ENCODE peak calls at places on chromosomes 1 and 21, in six cellular contexts. One of them, this sample, is unnamed. For H3K27me3, the result is how much of the 10 kb centered on the place peaks cover.

GRCh38 chr1:155888481-155888880 is 22.7 kb downstream of the RIT1 start:
- DNase-seq in body of pancreas: no peak
- DNase-seq in CD8-positive, alpha-beta memory T cell: no peak
- DNase-seq in endothelial cell of umbilical vein: no peak
- DNase-seq in CD8-positive, alpha-beta T cell: no peak
- DNase-seq in dorsolateral prefrontal cortex: no peak
- DNase-seq in this sample: no peak

GRCh38 chr1:94617139-94617805 is 75.7 kb upstream of the F3 start:
- DNase-seq in body of pancreas: no peak
- DNase-seq in CD8-positive, alpha-beta memory T cell: no peak
- DNase-seq in endothelial cell of umbilical vein: no peak
- DNase-seq in CD8-positive, alpha-beta T cell: no peak
- DNase-seq in dorsolateral prefrontal cortex: no peak
- DNase-seq in this sample: no peak

GRCh38 chr1:11908139-11909021 is 17.8 kb downstream of the KIAA2013 start:
- DNase-seq in body of pancreas: peak
- DNase-seq in CD8-positive, alpha-beta memory T cell: peak
- DNase-seq in endothelial cell of umbilical vein: peak
- DNase-seq in CD8-positive, alpha-beta T cell: peak
- DNase-seq in dorsolateral prefrontal cortex: peak
- DNase-seq in this sample: peak

GRCh38 chr21:43367296-43367695 is 59.6 kb downstream of the SIK1 start:
- DNase-seq in body of pancreas: no peak
- DNase-seq in CD8-positive, alpha-beta memory T cell: no peak
- DNase-seq in endothelial cell of umbilical vein: no peak
- DNase-seq in CD8-positive, alpha-beta T cell: no peak
- DNase-seq in dorsolateral prefrontal cortex: no peak
- DNase-seq in this sample: no peak

GRCh38 chr21:38819719-38820147 is 14.0 kb downstream of the ETS2 start:
- DNase-seq in body of pancreas: no peak
- DNase-seq in CD8-positive, alpha-beta memory T cell: no peak
- DNase-seq in endothelial cell of umbilical vein: no peak
- DNase-seq in CD8-positive, alpha-beta T cell: no peak
- DNase-seq in dorsolateral prefrontal cortex: no peak
- DNase-seq in this sample: no peak

GRCh38 chr1:147080671-147081394 is 91.4 kb downstream of the PRKAB2 start:
- DNase-seq in body of pancreas: no peak
- DNase-seq in CD8-positive, alpha-beta memory T cell: no peak
- DNase-seq in endothelial cell of umbilical vein: no peak
- DNase-seq in CD8-positive, alpha-beta T cell: no peak
- DNase-seq in dorsolateral prefrontal cortex: no peak
- DNase-seq in this sample: no peak

GRCh38 chr1:100760511-100760910 is 41.0 kb downstream of the VCAM1 start:
- DNase-seq in body of pancreas: no peak
- DNase-seq in CD8-positive, alpha-beta memory T cell: no peak
- DNase-seq in endothelial cell of umbilical vein: no peak
- DNase-seq in CD8-positive, alpha-beta T cell: no peak
- DNase-seq in dorsolateral prefrontal cortex: no peak
- DNase-seq in this sample: peak

GRCh38 chr1:94316836-94317789 is 79.7 kb upstream of the ARHGAP29 start:
- DNase-seq in body of pancreas: peak
- DNase-seq in CD8-positive, alpha-beta memory T cell: no peak
- DNase-seq in endothelial cell of umbilical vein: peak
- DNase-seq in CD8-positive, alpha-beta T cell: no peak
- DNase-seq in dorsolateral prefrontal cortex: no peak
- DNase-seq in this sample: no peak

GRCh38 chr1:200888349-200888838 is 6.3 kb upstream of the INAVA start:
- DNase-seq in body of pancreas: no peak
- DNase-seq in CD8-positive, alpha-beta memory T cell: peak
- DNase-seq in endothelial cell of umbilical vein: no peak
- DNase-seq in CD8-positive, alpha-beta T cell: peak
- DNase-seq in dorsolateral prefrontal cortex: no peak
- DNase-seq in this sample: no peak

GRCh38 chr1:39659538-39659937 is 12.4 kb downstream of the NT5C1A start:
- DNase-seq in body of pancreas: no peak
- DNase-seq in CD8-positive, alpha-beta memory T cell: no peak
- DNase-seq in endothelial cell of umbilical vein: no peak
- DNase-seq in CD8-positive, alpha-beta T cell: no peak
- DNase-seq in dorsolateral prefrontal cortex: no peak
- DNase-seq in this sample: no peak

GRCh38 chr1:219085082-219085481 is 88.6 kb upstream of the LYPLAL1 start:
- DNase-seq in body of pancreas: no peak
- DNase-seq in CD8-positive, alpha-beta memory T cell: no peak
- DNase-seq in endothelial cell of umbilical vein: no peak
- DNase-seq in CD8-positive, alpha-beta T cell: no peak
- DNase-seq in dorsolateral prefrontal cortex: no peak
- DNase-seq in this sample: peak

GRCh38 chr1:22288593-22289241 is 145.8 kb upstream of the WNT4 start:
- DNase-seq in body of pancreas: no peak
- DNase-seq in CD8-positive, alpha-beta memory T cell: no peak
- DNase-seq in endothelial cell of umbilical vein: no peak
- DNase-seq in CD8-positive, alpha-beta T cell: no peak
- DNase-seq in dorsolateral prefrontal cortex: no peak
- DNase-seq in this sample: no peak

GRCh38 chr1:12166834-12167492 is at the start of gene TNFRSF1B:
- DNase-seq in body of pancreas: peak
- DNase-seq in CD8-positive, alpha-beta memory T cell: peak
- DNase-seq in endothelial cell of umbilical vein: peak
- DNase-seq in CD8-positive, alpha-beta T cell: no peak
- DNase-seq in dorsolateral prefrontal cortex: no peak
- DNase-seq in this sample: peak

GRCh38 chr1:218624051-218624450 is 278.9 kb downstream of the TGFB2 start:
- DNase-seq in body of pancreas: no peak
- DNase-seq in CD8-positive, alpha-beta memory T cell: no peak
- DNase-seq in endothelial cell of umbilical vein: no peak
- DNase-seq in CD8-positive, alpha-beta T cell: no peak
- DNase-seq in dorsolateral prefrontal cortex: no peak
- DNase-seq in this sample: no peak

GRCh38 chr21:41958886-41959563 is 5.2 kb upstream of the C2CD2 start:
- DNase-seq in body of pancreas: no peak
- DNase-seq in CD8-positive, alpha-beta memory T cell: no peak
- DNase-seq in endothelial cell of umbilical vein: peak
- DNase-seq in CD8-positive, alpha-beta T cell: no peak
- DNase-seq in dorsolateral prefrontal cortex: no peak
- DNase-seq in this sample: no peak

GRCh38 chr1:14921057-14921456 is 232.5 kb upstream of the TMEM51 start:
- DNase-seq in body of pancreas: peak
- DNase-seq in CD8-positive, alpha-beta memory T cell: no peak
- DNase-seq in endothelial cell of umbilical vein: no peak
- DNase-seq in CD8-positive, alpha-beta T cell: no peak
- DNase-seq in dorsolateral prefrontal cortex: no peak
- DNase-seq in this sample: no peak

GRCh38 chr21:10430007-10430406 is 91.4 kb upstream of the TPTE start:
- DNase-seq in body of pancreas: no peak
- DNase-seq in CD8-positive, alpha-beta memory T cell: no peak
- DNase-seq in endothelial cell of umbilical vein: no peak
- DNase-seq in CD8-positive, alpha-beta T cell: no peak
- DNase-seq in dorsolateral prefrontal cortex: no peak
- DNase-seq in this sample: no peak

GRCh38 chr21:45594721-45595489 is 48.6 kb upstream of the PCBP3 start:
- DNase-seq in body of pancreas: no peak
- DNase-seq in CD8-positive, alpha-beta memory T cell: no peak
- DNase-seq in endothelial cell of umbilical vein: no peak
- DNase-seq in CD8-positive, alpha-beta T cell: no peak
- DNase-seq in dorsolateral prefrontal cortex: no peak
- DNase-seq in this sample: no peak

GRCh38 chr1:152397474-152397873 is 16.6 kb downstream of the CRNN start:
- DNase-seq in body of pancreas: no peak
- DNase-seq in CD8-positive, alpha-beta memory T cell: no peak
- DNase-seq in endothelial cell of umbilical vein: no peak
- DNase-seq in CD8-positive, alpha-beta T cell: no peak
- DNase-seq in dorsolateral prefrontal cortex: no peak
- DNase-seq in this sample: no peak

GRCh38 chr21:17818158-17819113 is 720 bp downstream of the C21orf91 start:
- DNase-seq in body of pancreas: peak
- DNase-seq in CD8-positive, alpha-beta memory T cell: peak
- DNase-seq in endothelial cell of umbilical vein: peak
- DNase-seq in CD8-positive, alpha-beta T cell: peak
- DNase-seq in dorsolateral prefrontal cortex: no peak
- DNase-seq in this sample: peak

GRCh38 chr1:237664327-237664726 is 226.4 kb downstream of the ZP4 start:
- DNase-seq in body of pancreas: no peak
- DNase-seq in CD8-positive, alpha-beta memory T cell: no peak
- DNase-seq in endothelial cell of umbilical vein: no peak
- DNase-seq in CD8-positive, alpha-beta T cell: no peak
- DNase-seq in dorsolateral prefrontal cortex: no peak
- DNase-seq in this sample: no peak

GRCh38 chr1:186438567-186438966 is 22.3 kb downstream of the PDC start:
- DNase-seq in body of pancreas: no peak
- DNase-seq in CD8-positive, alpha-beta memory T cell: no peak
- DNase-seq in endothelial cell of umbilical vein: no peak
- DNase-seq in CD8-positive, alpha-beta T cell: no peak
- DNase-seq in dorsolateral prefrontal cortex: no peak
- DNase-seq in this sample: no peak

GRCh38 chr1:172630060-172630818 is 28.7 kb upstream of the FASLG start:
- DNase-seq in body of pancreas: no peak
- DNase-seq in CD8-positive, alpha-beta memory T cell: no peak
- DNase-seq in endothelial cell of umbilical vein: no peak
- DNase-seq in CD8-positive, alpha-beta T cell: no peak
- DNase-seq in dorsolateral prefrontal cortex: no peak
- DNase-seq in this sample: peak

GRCh38 chr1:29122987-29123870 is 474 bp downstream of the TMEM200B start:
- DNase-seq in body of pancreas: no peak
- DNase-seq in CD8-positive, alpha-beta memory T cell: peak
- DNase-seq in endothelial cell of umbilical vein: no peak
- DNase-seq in CD8-positive, alpha-beta T cell: no peak
- DNase-seq in dorsolateral prefrontal cortex: no peak
- DNase-seq in this sample: peak

GRCh38 chr1:228351850-228352249 is 54.8 kb downstream of the TRIM11 start:
- DNase-seq in body of pancreas: no peak
- DNase-seq in CD8-positive, alpha-beta memory T cell: no peak
- DNase-seq in endothelial cell of umbilical vein: no peak
- DNase-seq in CD8-positive, alpha-beta T cell: no peak
- DNase-seq in dorsolateral prefrontal cortex: no peak
- DNase-seq in this sample: no peak

DNA sequence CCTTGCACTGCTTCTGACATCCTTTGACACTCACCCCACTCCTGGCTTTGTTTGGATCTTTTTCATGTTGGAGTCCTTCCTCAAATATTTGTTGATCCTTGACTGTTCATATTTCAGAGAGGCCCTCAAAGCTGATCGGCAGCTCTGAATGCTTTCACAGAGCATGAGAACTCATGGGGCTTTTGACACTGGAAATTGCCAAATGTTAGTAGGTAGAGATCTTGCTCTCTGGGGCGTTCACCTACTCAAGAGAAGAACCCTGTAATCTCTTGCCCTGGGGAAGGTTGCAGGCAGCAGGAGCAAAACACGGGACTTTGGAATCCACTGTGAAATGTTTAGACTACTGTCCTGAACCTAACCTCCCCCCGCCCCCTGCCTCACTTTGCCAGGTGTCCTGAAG is 67.4 kb upstream of the STUM start:
- DNase-seq in body of pancreas: no peak
- DNase-seq in CD8-positive, alpha-beta memory T cell: no peak
- DNase-seq in endothelial cell of umbilical vein: no peak
- DNase-seq in CD8-positive, alpha-beta T cell: no peak
- DNase-seq in dorsolateral prefrontal cortex: no peak
- DNase-seq in this sample: no peak
- H3K27me3 ChIP-seq in body of pancreas: under half
- H3K27me3 ChIP-seq in CD8-positive, alpha-beta memory T cell: under half
- H3K27me3 ChIP-seq in endothelial cell of umbilical vein: under half
- H3K27me3 ChIP-seq in CD8-positive, alpha-beta T cell: under half
- H3K27me3 ChIP-seq in dorsolateral prefrontal cortex: under half
- H3K27me3 ChIP-seq in this sample: under half

DNA sequence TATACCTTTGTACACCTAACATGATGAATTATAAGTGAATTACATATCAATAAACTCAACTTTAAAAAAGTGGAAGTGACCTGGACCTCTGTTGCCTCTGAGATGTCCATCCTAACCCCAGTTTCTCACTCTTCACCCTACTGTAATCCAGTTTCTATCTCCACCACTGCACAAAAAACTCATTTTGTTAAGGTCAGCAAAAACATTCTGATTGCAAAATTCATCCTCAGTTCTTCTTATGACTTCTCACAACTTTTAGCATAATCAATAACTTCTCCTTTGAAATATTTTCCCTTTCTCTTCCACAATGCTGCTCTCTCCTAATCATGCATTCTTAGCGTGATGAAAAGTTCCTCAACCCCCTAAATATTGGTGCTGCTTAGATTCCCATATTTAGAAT is 129.8 kb downstream of the CRB1 start:
- DNase-seq in body of pancreas: no peak
- DNase-seq in CD8-positive, alpha-beta memory T cell: no peak
- DNase-seq in endothelial cell of umbilical vein: no peak
- DNase-seq in CD8-positive, alpha-beta T cell: no peak
- DNase-seq in dorsolateral prefrontal cortex: no peak
- DNase-seq in this sample: no peak
- H3K4me3 ChIP-seq in body of pancreas: no peak
- H3K4me3 ChIP-seq in CD8-positive, alpha-beta memory T cell: no peak
- H3K4me3 ChIP-seq in endothelial cell of umbilical vein: no peak
- H3K4me3 ChIP-seq in CD8-positive, alpha-beta T cell: no peak
- H3K4me3 ChIP-seq in dorsolateral prefrontal cortex: no peak
- H3K4me3 ChIP-seq in this sample: no peak

GRCh38 chr1:192512426-192513125 is 63.0 kb upstream of the RGS1 start:
- DNase-seq in body of pancreas: peak
- DNase-seq in CD8-positive, alpha-beta memory T cell: no peak
- DNase-seq in endothelial cell of umbilical vein: peak
- DNase-seq in CD8-positive, alpha-beta T cell: no peak
- DNase-seq in dorsolateral prefrontal cortex: no peak
- DNase-seq in this sample: no peak

GRCh38 chr1:192516776-192517297 is 58.7 kb upstream of the RGS1 start:
- DNase-seq in body of pancreas: peak
- DNase-seq in CD8-positive, alpha-beta memory T cell: peak
- DNase-seq in endothelial cell of umbilical vein: no peak
- DNase-seq in CD8-positive, alpha-beta T cell: peak
- DNase-seq in dorsolateral prefrontal cortex: no peak
- DNase-seq in this sample: no peak

GRCh38 chr1:192513697-192514096 is 61.9 kb upstream of the RGS1 start:
- DNase-seq in body of pancreas: no peak
- DNase-seq in CD8-positive, alpha-beta memory T cell: no peak
- DNase-seq in endothelial cell of umbilical vein: no peak
- DNase-seq in CD8-positive, alpha-beta T cell: no peak
- DNase-seq in dorsolateral prefrontal cortex: no peak
- DNase-seq in this sample: no peak

GRCh38 chr1:192518700-192519099 is 56.9 kb upstream of the RGS1 start:
- DNase-seq in body of pancreas: no peak
- DNase-seq in CD8-positive, alpha-beta memory T cell: no peak
- DNase-seq in endothelial cell of umbilical vein: no peak
- DNase-seq in CD8-positive, alpha-beta T cell: no peak
- DNase-seq in dorsolateral prefrontal cortex: no peak
- DNase-seq in this sample: no peak

DNA sequence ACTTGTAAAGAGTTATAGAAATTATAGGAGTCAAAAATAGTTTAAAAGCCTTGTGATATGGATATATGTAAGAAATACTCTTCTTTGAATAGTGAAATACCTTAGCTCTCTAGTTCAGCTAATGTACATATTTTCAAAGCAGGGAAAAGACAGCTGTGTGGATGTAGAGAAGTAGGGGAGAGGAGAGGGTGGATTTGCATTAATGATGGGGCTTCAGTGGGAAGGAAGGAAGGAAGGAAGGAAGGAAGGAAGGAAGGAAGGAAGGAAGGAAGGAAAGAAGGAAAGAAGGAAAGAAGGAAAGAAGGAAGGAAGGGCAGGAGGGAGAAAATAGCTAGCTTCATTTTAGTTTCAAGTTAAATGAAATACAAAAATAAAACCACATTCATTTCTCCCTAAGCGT is 62.4 kb upstream of the RGS1 start:
- DNase-seq in body of pancreas: no peak
- DNase-seq in CD8-positive, alpha-beta memory T cell: no peak
- DNase-seq in endothelial cell of umbilical vein: no peak
- DNase-seq in CD8-positive, alpha-beta T cell: no peak
- DNase-seq in dorsolateral prefrontal cortex: no peak
- DNase-seq in this sample: no peak
- H3K27ac ChIP-seq in body of pancreas: no peak
- H3K27ac ChIP-seq in CD8-positive, alpha-beta memory T cell: no peak
- H3K27ac ChIP-seq in endothelial cell of umbilical vein: no peak
- H3K27ac ChIP-seq in CD8-positive, alpha-beta T cell: no peak
- H3K27ac ChIP-seq in dorsolateral prefrontal cortex: no peak
- H3K27ac ChIP-seq in this sample: no peak

GRCh38 chr21:36103434-36103833 is 31.4 kb upstream of the CBR3 start:
- DNase-seq in body of pancreas: no peak
- DNase-seq in CD8-positive, alpha-beta memory T cell: no peak
- DNase-seq in endothelial cell of umbilical vein: no peak
- DNase-seq in CD8-positive, alpha-beta T cell: no peak
- DNase-seq in dorsolateral prefrontal cortex: no peak
- DNase-seq in this sample: no peak
- H3K27me3 ChIP-seq in body of pancreas: under half
- H3K27me3 ChIP-seq in CD8-positive, alpha-beta memory T cell: under half
- H3K27me3 ChIP-seq in endothelial cell of umbilical vein: under half
- H3K27me3 ChIP-seq in CD8-positive, alpha-beta T cell: under half
- H3K27me3 ChIP-seq in dorsolateral prefrontal cortex: under half
- H3K27me3 ChIP-seq in this sample: under half

This sample was measured in cardiac muscle cell.